ENCODE peak calls at places on chromosomes 6 and 20, in six cellular contexts. Q is Caco-2; Z is CD8-positive, alpha-beta T cell; A is HepG2; T is tibial nerve; G is lower lobe of right lung. K is an unnamed sample. For H3K4me1 and H3K36me3, the result is how much of the 10 kb centered on the place peaks cover.

GRCh38 chr6:23823421-23823820 is 302.6 kb upstream of the NRSN1 start:
- DNase-seq in Q (no peak), Z (no peak), A (peak), T (no peak), G (no peak), K (no peak)

GRCh38 chr20:982754-983153 is 19.4 kb downstream of the RSPO4 start:
- DNase-seq in Q (no peak), Z (no peak), A (no peak), T (no peak), G (no peak), K (no peak)

GRCh38 chr6:148972481-148972880 is 225.7 kb downstream of the UST start:
- DNase-seq in Q (peak), Z (peak), A (peak), T (no peak), G (peak), K (no peak)

GRCh38 chr20:44785768-44786167 is 24.6 kb downstream of the RIMS4 start:
- DNase-seq in Q (peak), Z (no peak), A (no peak), T (no peak), G (no peak), K (no peak)

GRCh38 chr6:85684809-85685171 is 42.1 kb upstream of the SYNCRIP start:
- DNase-seq in Q (no peak), Z (no peak), A (no peak), T (no peak), G (no peak), K (no peak)

GRCh38 chr6:134123666-134124208 is 71.3 kb upstream of the SLC2A12 start:
- DNase-seq in Q (peak), Z (no peak), A (peak), T (no peak), G (no peak), K (no peak)

GRCh38 chr20:47805951-47806350 is 20.7 kb upstream of the SULF2 start:
- DNase-seq in Q (peak), Z (no peak), A (no peak), T (no peak), G (no peak), K (no peak)

GRCh38 chr6:144477396-144477795 is 192.3 kb downstream of the UTRN start:
- DNase-seq in Q (no peak), Z (no peak), A (no peak), T (no peak), G (no peak), K (no peak)

DNA sequence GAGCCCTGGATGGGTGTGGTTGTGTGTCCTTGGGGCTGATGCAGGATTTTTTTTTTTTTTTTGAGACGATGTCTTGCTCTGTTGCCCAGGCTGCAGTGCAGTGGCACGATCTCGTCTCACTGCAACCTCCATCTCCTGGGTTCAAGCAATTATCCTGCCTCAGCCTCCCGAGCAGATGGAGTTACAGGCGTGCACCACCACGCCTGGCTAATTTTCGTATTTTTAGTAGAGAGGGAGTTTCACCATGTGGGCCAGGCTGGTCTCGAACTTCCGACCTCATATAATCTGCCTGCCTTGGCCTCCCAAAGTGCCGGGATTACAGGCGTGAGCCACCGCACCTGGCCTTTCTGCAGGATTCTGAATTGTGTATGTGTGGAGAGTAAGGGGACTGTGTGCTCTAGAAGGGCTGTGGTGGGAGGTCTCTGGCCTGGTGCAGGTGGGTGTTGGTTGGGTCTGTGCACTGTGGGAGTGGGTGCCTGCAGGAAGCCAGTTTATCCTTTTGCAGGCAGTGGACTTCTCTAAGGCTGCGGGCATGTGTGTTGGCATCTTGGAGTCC is 11.0 kb upstream of the ID1 start:
- DNase-seq in Q (no peak), Z (no peak), A (no peak), T (no peak), G (no peak), K (no peak)
- H3K4me1 ChIP-seq in Q (under half), Z (under half), A (half or more), T (under half), G (under half), K (under half)

GRCh38 chr20:62126141-62126540 is 3.9 kb downstream of the LSM14B start:
- DNase-seq in Q (no peak), Z (no peak), A (no peak), T (no peak), G (no peak), K (no peak)

GRCh38 chr20:62129731-62130531 is 7.7 kb downstream of the LSM14B start:
- DNase-seq in Q (no peak), Z (no peak), A (no peak), T (no peak), G (no peak), K (no peak)

GRCh38 chr20:62131560-62132320 is 9.5 kb downstream of the LSM14B start:
- DNase-seq in Q (no peak), Z (no peak), A (no peak), T (no peak), G (no peak), K (no peak)

GRCh38 chr20:62127799-62128198 is 5.5 kb downstream of the LSM14B start:
- DNase-seq in Q (no peak), Z (no peak), A (no peak), T (no peak), G (no peak), K (no peak)

DNA sequence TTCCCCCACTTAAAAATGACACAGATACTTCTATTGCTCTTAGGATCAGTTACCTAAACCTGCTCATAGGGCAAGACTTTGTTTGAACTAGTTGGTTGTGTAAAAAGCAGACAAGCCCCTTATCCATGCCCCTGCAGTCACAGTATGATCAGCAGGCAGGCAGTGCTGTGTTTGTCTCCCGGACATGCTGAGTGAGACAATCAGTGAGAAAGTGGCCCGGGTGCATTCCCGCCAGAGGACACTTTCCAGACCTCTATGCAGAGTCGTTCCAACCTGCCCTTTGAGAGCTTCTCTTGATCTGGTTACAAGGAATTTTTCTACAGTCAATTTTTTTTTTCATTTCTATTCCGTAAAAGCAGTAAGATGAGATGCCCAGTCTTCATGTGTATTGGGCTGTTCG is 6.2 kb downstream of the LSM14B start:
- DNase-seq in Q (no peak), Z (no peak), A (no peak), T (no peak), G (no peak), K (no peak)
- H3K36me3 ChIP-seq in Q (under half), Z (half or more), A (half or more), T (half or more), G (half or more), K (half or more)

GRCh38 chr6:163459536-163459935 is 45.0 kb downstream of the QKI start:
- DNase-seq in Q (no peak), Z (no peak), A (no peak), T (no peak), G (no peak), K (no peak)

GRCh38 chr6:163460307-163460782 is 45.8 kb downstream of the QKI start:
- DNase-seq in Q (no peak), Z (no peak), A (no peak), T (no peak), G (no peak), K (no peak)

GRCh38 chr6:163463795-163464194 is 49.3 kb downstream of the QKI start:
- DNase-seq in Q (no peak), Z (no peak), A (no peak), T (no peak), G (no peak), K (no peak)

GRCh38 chr6:163463180-163463579 is 48.7 kb downstream of the QKI start:
- DNase-seq in Q (no peak), Z (no peak), A (no peak), T (no peak), G (no peak), K (no peak)

DNA sequence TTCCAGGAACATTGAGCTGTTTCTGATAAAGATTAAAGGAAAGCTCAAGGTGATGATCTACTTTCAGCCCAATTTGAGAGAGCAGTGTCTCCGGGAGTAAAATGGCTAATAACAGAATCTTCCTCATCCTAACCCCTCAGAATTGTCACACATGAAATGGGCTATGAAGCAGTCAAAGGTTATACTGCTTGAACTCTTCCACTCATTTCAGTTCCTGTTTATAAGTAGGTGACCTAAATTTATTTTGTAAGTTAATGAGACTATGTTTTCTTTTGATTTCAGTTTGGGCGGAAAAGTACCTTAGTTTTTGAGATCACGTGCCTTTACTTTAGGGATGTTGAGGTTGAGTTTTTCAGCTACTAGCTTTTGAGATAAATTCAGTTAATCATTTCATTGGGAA is 47.2 kb downstream of the QKI start:
- DNase-seq in Q (no peak), Z (no peak), A (no peak), T (no peak), G (no peak), K (no peak)
- H3K4me1 ChIP-seq in Q (under half), Z (under half), A (under half), T (half or more), G (half or more), K (half or more)

DNA sequence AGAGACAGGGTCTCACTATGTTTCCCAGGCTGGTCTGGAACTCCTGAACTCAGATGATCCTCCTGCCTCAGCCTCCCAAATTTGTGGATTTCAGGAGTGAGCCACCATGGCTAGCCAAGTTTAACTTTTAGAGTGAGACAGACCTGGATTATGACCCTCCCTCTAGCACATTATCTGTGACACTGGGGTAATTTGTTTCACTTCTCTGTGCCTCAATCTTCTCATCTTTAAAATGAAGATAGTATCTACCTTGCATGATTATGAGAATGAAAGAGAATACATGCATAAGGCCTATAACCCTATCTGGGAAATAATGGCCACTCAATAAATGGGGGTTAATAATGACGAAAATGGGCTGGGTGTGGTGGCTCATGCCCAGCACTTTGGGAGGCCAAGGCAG is 373.6 kb downstream of the SYNE1 start:
- DNase-seq in Q (no peak), Z (no peak), A (no peak), T (no peak), G (no peak), K (no peak)
- H3K36me3 ChIP-seq in Q (under half), Z (under half), A (under half), T (half or more), G (half or more), K (half or more)

DNA sequence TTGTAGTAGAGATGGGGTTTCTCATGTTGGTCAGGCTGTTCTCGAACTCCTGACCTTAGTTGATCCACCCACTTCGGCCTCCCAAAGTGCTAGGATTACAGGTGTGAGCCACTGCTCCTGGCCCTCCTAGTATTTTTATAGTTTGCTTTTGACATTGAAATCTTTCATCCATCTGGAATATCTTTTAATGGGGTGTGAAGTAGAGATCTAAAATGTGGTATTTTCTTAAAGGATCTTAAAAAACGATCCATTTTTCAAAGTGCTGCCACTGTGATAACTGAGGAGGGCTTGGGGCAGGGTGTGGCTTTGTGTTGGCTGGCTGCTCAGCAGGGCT is 23.1 kb downstream of the CDS2 start:
- DNase-seq in Q (no peak), Z (no peak), A (no peak), T (no peak), G (no peak), K (no peak)
- H3K4me1 ChIP-seq in Q (under half), Z (under half), A (half or more), T (under half), G (half or more), K (half or more)

K was measured in right atrium auricular region.